ENCODE peak calls at places on chromosomes 11 and 22, in eight cellular contexts. A, X, D, S, Q, V, O and H are unnamed samples.

GRCh38 chr11:117145393-117145761 is 1.3 kb downstream of the PAFAH1B2 start:
- DNase-seq in D (peak), Q (no peak), O (no peak), X (peak), S (no peak), V (no peak), A (peak), H (peak)

GRCh38 chr11:118152552-118153471 is at the start of gene SCN4B:
- DNase-seq in S (peak), Q (no peak), X (peak), V (no peak), D (peak), A (no peak), O (peak), H (peak)

GRCh38 chr11:6992457-6993431 is 27.4 kb downstream of the ZNF214 start:
- DNase-seq in O (no peak), V (peak), S (no peak), A (no peak), X (no peak), Q (no peak), D (no peak), H (no peak)

GRCh38 chr11:44497995-44498394 is 67.5 kb upstream of the CD82 start:
- DNase-seq in S (no peak), Q (no peak), A (no peak), O (no peak), V (no peak), X (no peak), D (no peak), H (no peak)

GRCh38 chr22:19011075-19011474 is 75.0 kb upstream of the PRODH start:
- DNase-seq in A (no peak), D (no peak), S (no peak), O (no peak), Q (no peak), X (no peak), V (no peak), H (no peak)

GRCh38 chr11:119791701-119792151 is 62.7 kb upstream of the NECTIN1 start:
- DNase-seq in A (no peak), D (no peak), V (no peak), O (peak), X (peak), S (no peak), Q (no peak), H (peak)

GRCh38 chr11:45067966-45068365 is 78.5 kb upstream of the PRDM11 start:
- DNase-seq in O (no peak), V (no peak), X (no peak), D (no peak), S (no peak), Q (no peak), A (no peak), H (no peak)

GRCh38 chr11:19076744-19077589 is 16.4 kb upstream of the MRGPRX2 start:
- DNase-seq in V (no peak), A (peak), D (peak), O (peak), X (peak), Q (peak), S (peak), H (peak)